ENCODE peak calls at places on chromosomes 11 and 22, in four cellular contexts. B, U, D and Y are unnamed samples.

GRCh38 chr11:27085115-27085514 is 44.5 kb downstream of the BBOX1 start:
- DNase-seq in B (no peak), U (no peak), D (no peak), Y (no peak)

GRCh38 chr11:39220501-39221230 is 2238.8 kb downstream of the LRRC4C start:
- DNase-seq in B (no peak), U (no peak), D (no peak), Y (no peak)

GRCh38 chr22:28798810-28799124 is 1.6 kb downstream of the XBP1 start:
- DNase-seq in B (no peak), U (no peak), D (no peak), Y (no peak)

GRCh38 chr11:13277719-13278619 is at the start of gene BMAL1:
- DNase-seq in B (peak; percentile 50), U (no peak), D (no peak), Y (peak; percentile 78)

GRCh38 chr11:21427750-21428149 is 758.4 kb downstream of the NELL1 start:
- DNase-seq in B (no peak), U (no peak), D (no peak), Y (no peak)

GRCh38 chr11:117669062-117669461 is 128.0 kb downstream of the DSCAML1 start:
- DNase-seq in B (no peak), U (no peak), D (no peak), Y (no peak)

GRCh38 chr11:23288001-23288783 is 427.9 kb upstream of the CCDC179 start:
- DNase-seq in B (no peak), U (peak; percentile 81), D (no peak), Y (no peak)

GRCh38 chr11:119370486-119371046 is 10.9 kb downstream of the USP2 start:
- DNase-seq in B (no peak), U (no peak), D (peak; percentile 51), Y (no peak)

GRCh38 chr11:69003866-69004311 is 9.2 kb downstream of the MRGPRF start:
- DNase-seq in B (no peak), U (no peak), D (no peak), Y (no peak)

GRCh38 chr11:86741489-86742435 is 58.6 kb upstream of the PRSS23 start:
- DNase-seq in B (no peak), U (peak; percentile 91), D (no peak), Y (no peak)

GRCh38 chr11:70603756-70604211 is 205.5 kb downstream of the CTTN start:
- DNase-seq in B (no peak), U (no peak), D (no peak), Y (no peak)

GRCh38 chr11:73291196-73291595 is 16.9 kb upstream of the ARHGEF17 start:
- DNase-seq in B (no peak), U (no peak), D (no peak), Y (no peak)

GRCh38 chr11:26319906-26320305 is 12.0 kb upstream of the ANO3 start:
- DNase-seq in B (peak; percentile 55), U (no peak), D (no peak), Y (no peak)

GRCh38 chr22:48147831-48148230 is 1385.4 kb downstream of the TBC1D22A start:
- DNase-seq in B (no peak), U (no peak), D (no peak), Y (no peak)

GRCh38 chr22:17918840-17919239 is 105.5 kb downstream of the MICAL3 start:
- DNase-seq in B (no peak), U (peak; percentile 44), D (no peak), Y (no peak)

GRCh38 chr22:47842119-47842518 is 1079.7 kb downstream of the TBC1D22A start:
- DNase-seq in B (no peak), U (no peak), D (peak; percentile 72), Y (no peak)

GRCh38 chr11:69541501-69542313 is 60.2 kb downstream of the LINC01488 start:
- DNase-seq in B (no peak), U (peak; percentile 18), D (no peak), Y (no peak)

GRCh38 chr11:80109031-80109430 is 668.2 kb upstream of the TENM4 start:
- DNase-seq in B (no peak), U (peak; percentile 7), D (no peak), Y (no peak)

GRCh38 chr11:119721129-119722120 is 7.6 kb downstream of the NECTIN1 start:
- DNase-seq in B (peak; percentile 78), U (peak; percentile 85), D (no peak), Y (peak; percentile 75)

GRCh38 chr11:10674991-10675440 is 18.5 kb downstream of the IRAG1 start:
- DNase-seq in B (no peak), U (no peak), D (no peak), Y (no peak)

GRCh38 chr11:108895579-108896480 is 231.0 kb downstream of the DDX10 start:
- DNase-seq in B (no peak), U (peak; percentile 95), D (no peak), Y (no peak)

GRCh38 chr11:1907955-1908354 is 11.5 kb upstream of the TNNT3 start:
- DNase-seq in B (no peak), U (no peak), D (no peak), Y (no peak)

GRCh38 chr11:697811-698311 is 2.2 kb downstream of the TMEM80 start:
- DNase-seq in B (no peak), U (peak; percentile 48), D (no peak), Y (no peak)

GRCh38 chr11:1220941-1221721 is 1.7 kb upstream of the MUC5B start:
- DNase-seq in B (no peak), U (no peak), D (no peak), Y (peak; percentile 19)

GRCh38 chr11:14583252-14584105 is 60.1 kb upstream of the PDE3B start:
- DNase-seq in B (peak; percentile 3), U (no peak), D (no peak), Y (peak; percentile 66)

GRCh38 chr11:60125962-60126585 is 37.6 kb downstream of the MS4A2 start:
- DNase-seq in B (no peak), U (peak; percentile 98), D (no peak), Y (no peak)

GRCh38 chr11:117837791-117838190 is 13.2 kb upstream of the FXYD2 start:
- DNase-seq in B (no peak), U (no peak), D (no peak), Y (no peak)

GRCh38 chr22:31615940-31616314 is 46.1 kb downstream of the PISD start:
- DNase-seq in B (no peak), U (no peak), D (no peak), Y (no peak)

GRCh38 chr11:9943346-9944110 is 279.7 kb downstream of the SWAP70 start:
- DNase-seq in B (no peak), U (no peak), D (no peak), Y (no peak)

GRCh38 chr11:122729139-122729538 is 73.6 kb downstream of the UBASH3B start:
- DNase-seq in B (no peak), U (no peak), D (no peak), Y (no peak)
- TF ChIP-seq EZH2phosphoT487 in B (no peak), U (no peak), D (no peak), Y (no peak)

DNA sequence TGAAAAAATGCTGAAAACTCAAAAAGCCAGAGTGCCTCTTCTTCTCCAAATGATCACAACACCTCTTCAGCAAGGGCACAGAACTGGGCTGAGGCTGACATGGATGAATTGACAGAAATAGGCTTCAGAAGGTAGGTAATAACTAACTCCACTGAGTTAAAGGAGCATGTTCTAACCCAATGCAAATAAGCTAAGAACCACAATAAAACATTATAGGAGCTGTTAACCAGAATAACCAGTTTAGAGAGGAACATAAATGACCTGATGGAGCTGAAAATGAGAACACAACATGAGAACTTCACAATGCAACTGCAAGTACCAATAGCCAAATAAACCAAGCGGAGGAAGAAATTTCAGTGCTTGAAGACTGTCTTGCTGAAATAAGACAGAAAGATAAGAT is 9.2 kb downstream of the OR56B4 start:
- DNase-seq in B (no peak), U (no peak), D (no peak), Y (no peak)
- TF ChIP-seq EZH2phosphoT487 in B (no peak), U (no peak), D (no peak), Y (no peak)

GRCh38 chr11:76234704-76235232 is 28.5 kb upstream of the WNT11 start:
- DNase-seq in B (no peak), U (no peak), D (peak; percentile 51), Y (no peak)

GRCh38 chr11:76233936-76234703 is 27.8 kb upstream of the WNT11 start:
- DNase-seq in B (peak; percentile 68), U (no peak), D (peak; percentile 83), Y (peak; percentile 74)

GRCh38 chr11:76237041-76237649 is 30.8 kb upstream of the WNT11 start:
- DNase-seq in B (no peak), U (no peak), D (no peak), Y (no peak)

GRCh38 chr11:76236092-76237026 is 30.1 kb upstream of the WNT11 start:
- DNase-seq in B (peak; percentile 93), U (peak; percentile 56), D (no peak), Y (peak; percentile 84)

DNA sequence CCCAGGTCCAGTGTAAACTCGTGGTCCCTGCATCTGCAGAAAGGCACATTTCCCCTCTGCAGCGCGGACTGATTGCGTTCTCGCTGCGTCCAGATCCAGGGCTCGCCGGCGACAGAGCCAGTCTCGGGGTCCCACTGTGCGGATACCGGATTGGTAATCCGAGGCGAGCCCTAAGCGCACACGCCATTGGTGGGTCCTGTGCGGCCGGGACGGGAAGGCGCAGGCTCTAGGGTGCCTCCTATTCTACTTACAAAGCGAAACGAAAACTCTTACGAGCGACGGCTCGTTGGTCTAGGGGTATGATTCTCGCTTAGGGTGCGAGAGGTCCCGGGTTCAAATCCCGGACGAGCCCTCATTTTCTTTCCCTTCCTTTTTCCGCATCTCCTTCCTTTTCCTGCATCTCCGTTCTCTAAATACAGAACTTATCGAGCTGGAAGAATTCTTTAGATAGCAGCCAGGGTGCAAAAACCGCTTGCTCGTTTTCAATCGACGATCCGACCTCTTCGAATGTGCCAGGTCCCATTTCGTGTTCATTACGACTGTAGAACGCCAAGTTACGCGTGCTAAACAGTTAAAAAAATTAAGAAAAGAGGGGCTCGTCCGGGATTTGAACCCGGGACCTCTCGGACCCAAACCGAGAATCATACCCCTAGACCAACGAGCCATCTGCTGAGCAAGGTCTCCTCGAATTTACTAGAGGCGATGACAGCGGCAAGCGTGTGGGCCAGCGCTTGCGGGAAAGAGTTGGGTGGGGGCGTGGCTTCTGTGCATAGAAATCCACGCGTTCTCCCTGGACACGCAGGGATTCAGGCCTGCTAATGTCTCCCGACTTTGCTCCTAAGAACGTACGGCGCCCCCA is 29.2 kb upstream of the WNT11 start:
- DNase-seq in B (peak; percentile 99), U (peak; percentile 99), D (peak; percentile 94), Y (peak; percentile 96)
- TF ChIP-seq EZH2phosphoT487 in B (no peak), U (no peak), D (no peak), Y (no peak)

GRCh38 chr22:19714320-19715252 is at the start of gene SEPTIN5:
- DNase-seq in B (peak; percentile 52), U (no peak), D (no peak), Y (peak; percentile 83)
- TF ChIP-seq EZH2phosphoT487 in B (peak; percentile 63), U (no peak), D (no peak), Y (no peak)

GRCh38 chr11:96013459-96014213 is 89.7 kb upstream of the MTMR2 start:
- DNase-seq in B (no peak), U (no peak), D (peak; percentile 16), Y (no peak)

GRCh38 chr11:96016978-96017502 is 93.1 kb upstream of the MTMR2 start:
- DNase-seq in B (no peak), U (no peak), D (no peak), Y (no peak)

GRCh38 chr11:96015911-96016565 is 92.1 kb upstream of the MTMR2 start:
- DNase-seq in B (no peak), U (no peak), D (peak; percentile 7), Y (peak; percentile 46)

GRCh38 chr11:96012086-96012824 is 88.3 kb upstream of the MTMR2 start:
- DNase-seq in B (peak; percentile 57), U (peak; percentile 58), D (peak; percentile 88), Y (peak; percentile 59)

GRCh38 chr11:96014234-96014633 is 90.3 kb upstream of the MTMR2 start:
- DNase-seq in B (no peak), U (peak; percentile 80), D (no peak), Y (no peak)
- TF ChIP-seq EZH2phosphoT487 in B (no peak), U (no peak), D (no peak), Y (no peak)